ENCODE peak calls at places on chromosomes 2 and 18, in four cellular contexts. L is NT2/D1, G is PC-3, O is K562. E is an unnamed sample.

GRCh38 chr2:103773884-103774283 is 1012.1 kb downstream of the TMEM182 start:
- DNase-seq in G (peak; percentile 72), O (no peak), L (no peak), E (no peak)

GRCh38 chr2:110149330-110150220 is 34.0 kb upstream of the MALL start:
- DNase-seq in G (peak; percentile 91), O (no peak), L (no peak), E (no peak)

GRCh38 chr2:121766624-121767023 is 11.2 kb downstream of the TSN start:
- DNase-seq in G (no peak), L (no peak), O (no peak), E (no peak)

GRCh38 chr2:231331533-231331932 is 64.0 kb upstream of the B3GNT7 start:
- DNase-seq in L (no peak), O (no peak), G (no peak), E (no peak)

GRCh38 chr2:157840568-157841156 is 35.5 kb downstream of the ACVR1 start:
- DNase-seq in O (no peak), L (no peak), G (no peak), E (no peak)

GRCh38 chr2:172232638-172233253 is 130.0 kb upstream of the DLX2 start:
- DNase-seq in O (no peak), G (no peak), L (no peak), E (no peak)

GRCh38 chr2:4272261-4272858 is 569.0 kb downstream of the DCDC2C start:
- DNase-seq in G (no peak), O (no peak), L (no peak), E (no peak)

GRCh38 chr2:236210536-236210935 is 42.4 kb upstream of the GBX2 start:
- DNase-seq in O (no peak), G (no peak), L (no peak), E (no peak)

GRCh38 chr2:866009-866680 is 84.5 kb upstream of the SNTG2 start:
- DNase-seq in L (peak; percentile 22), G (no peak), O (peak; percentile 26), E (no peak)

GRCh38 chr2:44112096-44112495 is 56.6 kb upstream of the PPM1B start:
- DNase-seq in G (peak; percentile 82), L (no peak), O (no peak), E (no peak)

GRCh38 chr2:238560234-238560633 is 133.5 kb downstream of the ASB1 start:
- DNase-seq in O (peak; percentile 19), L (no peak), G (peak; percentile 21), E (no peak)

GRCh38 chr2:159895258-159896209 is 97.5 kb upstream of the CD302 start:
- DNase-seq in O (no peak), L (no peak), G (no peak), E (no peak)

GRCh38 chr18:76457957-76458356 is 37.1 kb downstream of the ZNF516 start:
- DNase-seq in O (no peak), G (no peak), L (no peak), E (no peak)

GRCh38 chr2:172084484-172084733 is 898 bp upstream of the DLX1 start:
- DNase-seq in G (peak; percentile 62), L (no peak), O (no peak), E (peak; percentile 85)

GRCh38 chr2:178163395-178163794 is 30.9 kb upstream of the OSBPL6 start:
- DNase-seq in G (peak; percentile 12), L (no peak), O (no peak), E (no peak)

GRCh38 chr18:21739604-21740473 is 753 bp upstream of the MIB1 start:
- DNase-seq in O (peak; percentile 48), L (no peak), G (no peak), E (no peak)

GRCh38 chr2:68272246-68272987 is 20.1 kb upstream of the PPP3R1 start:
- DNase-seq in O (no peak), L (no peak), G (no peak), E (no peak)

GRCh38 chr2:10983711-10984110 is 72.0 kb downstream of the KCNF1 start:
- DNase-seq in L (no peak), G (no peak), O (no peak), E (no peak)

GRCh38 chr2:216149741-216150140 is 40.6 kb downstream of the XRCC5 start:
- DNase-seq in L (no peak), G (peak; percentile 40), O (no peak), E (no peak)

GRCh38 chr2:1635826-1636225 is 108.5 kb downstream of the PXDN start:
- DNase-seq in G (no peak), L (no peak), O (no peak), E (no peak)

GRCh38 chr18:78813898-78814297 is 165.7 kb upstream of the SALL3 start:
- DNase-seq in L (no peak), O (no peak), G (no peak), E (no peak)

GRCh38 chr2:10448208-10448645 is at the start of gene ODC1:
- DNase-seq in G (peak; percentile 97), O (peak; percentile 98), L (peak; percentile 80), E (peak; percentile 84)

GRCh38 chr2:152402780-152403388 is 67.9 kb downstream of the FMNL2 start:
- DNase-seq in O (no peak), G (no peak), L (no peak), E (no peak)

GRCh38 chr2:158505448-158505934 is 48.7 kb downstream of the PKP4 start:
- DNase-seq in L (no peak), G (no peak), O (peak; percentile 65), E (no peak)

GRCh38 chr2:101041413-101041812 is 39.3 kb downstream of the RPL31 start:
- DNase-seq in L (no peak), O (no peak), G (no peak), E (no peak)

GRCh38 chr2:109028738-109029443 is 39.9 kb upstream of the EDAR start:
- DNase-seq in L (no peak), O (no peak), G (no peak), E (no peak)

GRCh38 chr18:48023334-48024008 is 93.0 kb upstream of the SMAD2 start:
- DNase-seq in O (peak; percentile 38), L (peak; percentile 30), G (peak; percentile 76), E (no peak)

GRCh38 chr2:213231966-213232365 is 52.3 kb upstream of the SPAG16 start:
- DNase-seq in G (no peak), O (no peak), L (no peak), E (no peak)

GRCh38 chr2:207408086-207408794 is 121.5 kb upstream of the CREB1 start:
- DNase-seq in O (no peak), G (peak; percentile 93), L (peak; percentile 11), E (no peak)

GRCh38 chr2:225867071-225867470 is 467.6 kb downstream of the NYAP2 start:
- DNase-seq in G (no peak), O (no peak), L (no peak), E (no peak)

GRCh38 chr2:67311536-67311935 is 85.6 kb upstream of the ETAA1 start:
- DNase-seq in L (no peak), G (peak; percentile 80), O (no peak), E (no peak)

GRCh38 chr2:211879323-211879722 is 659.3 kb downstream of the ERBB4 start:
- DNase-seq in O (no peak), L (no peak), G (peak; percentile 24), E (no peak)

GRCh38 chr18:75926811-75927210 is 499.3 kb upstream of the SMIM21 start:
- DNase-seq in O (no peak), G (peak; percentile 40), L (no peak), E (no peak)

GRCh38 chr2:139439100-139439499 is 658.9 kb upstream of the NXPH2 start:
- DNase-seq in G (no peak), O (no peak), L (no peak), E (no peak)

GRCh38 chr2:173989160-173989885 is 24.1 kb upstream of the SP3 start:
- DNase-seq in G (no peak), O (no peak), L (no peak), E (no peak)

DNA sequence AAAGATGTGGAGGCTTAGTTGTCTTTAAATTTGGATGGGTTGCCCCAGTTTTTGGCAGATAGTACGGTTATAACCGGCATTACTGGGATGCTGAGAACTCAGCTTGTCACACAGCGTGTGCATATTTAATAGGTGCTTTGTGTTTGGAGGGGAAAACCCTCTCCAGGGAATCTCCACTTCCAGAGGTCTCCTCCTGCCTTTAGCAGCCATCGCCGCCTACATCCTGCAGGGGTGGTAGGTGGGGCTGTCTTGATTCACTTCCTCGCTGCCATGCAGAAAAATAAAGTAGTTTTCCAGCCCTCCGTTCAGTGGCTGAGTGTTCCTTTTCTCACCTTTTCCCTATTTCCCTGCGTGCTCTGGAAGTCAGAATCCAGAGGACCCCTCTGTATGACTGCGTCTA is 76.4 kb downstream of the ITGB1BP1 start:
- DNase-seq in O (no peak), G (no peak), L (no peak), E (no peak)
- H3K36me3 ChIP-seq in O (no peaks in the 10 kb centered on the region), G (peaks cover 62% of the 10 kb centered on the region), L (peaks cover 28% of the 10 kb centered on the region), E (peaks cover 13% of the 10 kb centered on the region)

GRCh38 chr2:6966541-6966940 is 49.3 kb downstream of the RNF144A start:
- DNase-seq in G (no peak), O (no peak), L (no peak), E (no peak)
- H3K36me3 ChIP-seq in G (no peaks in the 10 kb centered on the region), O (no peaks in the 10 kb centered on the region), L (peaks cover 2% of the 10 kb centered on the region), E (no peaks in the 10 kb centered on the region)

GRCh38 chr2:20141056-20141762 is 83.7 kb downstream of the SDC1 start:
- DNase-seq in G (peak; percentile 93), O (peak; percentile 25), L (no peak), E (no peak)
- H3K36me3 ChIP-seq in G (no peaks in the 10 kb centered on the region), O (no peaks in the 10 kb centered on the region), L (no peaks in the 10 kb centered on the region), E (no peaks in the 10 kb centered on the region)

GRCh38 chr2:199310654-199311275 is 147.0 kb downstream of the SATB2 start:
- DNase-seq in O (no peak), L (no peak), G (no peak), E (no peak)

GRCh38 chr2:199308567-199308966 is 149.2 kb downstream of the SATB2 start:
- DNase-seq in G (no peak), L (no peak), O (no peak), E (no peak)

GRCh38 chr2:199307461-199307860 is 150.3 kb downstream of the SATB2 start:
- DNase-seq in G (no peak), O (no peak), L (no peak), E (no peak)

GRCh38 chr2:199309973-199310372 is 147.8 kb downstream of the SATB2 start:
- DNase-seq in O (no peak), G (no peak), L (no peak), E (peak; percentile 18)

DNA sequence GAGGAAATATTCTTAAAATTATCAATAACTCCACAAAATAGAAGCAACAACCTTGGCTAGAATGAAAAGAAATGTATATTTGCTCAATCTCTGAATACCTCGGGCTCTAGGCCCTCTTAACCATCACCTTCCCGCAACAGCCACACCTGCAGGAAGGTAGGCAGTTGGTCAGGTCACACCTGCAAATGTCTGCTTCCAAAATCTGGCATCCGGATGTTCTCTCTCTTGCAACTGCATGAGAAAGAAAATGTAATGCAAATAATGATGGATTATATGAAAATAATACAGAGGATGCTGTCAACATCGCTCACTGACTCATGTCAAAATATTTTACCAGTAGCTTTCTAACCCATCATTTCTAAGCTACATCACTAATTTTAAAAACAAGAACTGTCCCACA is 148.3 kb downstream of the SATB2 start:
- DNase-seq in L (no peak), O (no peak), G (no peak), E (no peak)
- H3K36me3 ChIP-seq in L (peaks cover 2% of the 10 kb centered on the region), O (peaks cover 93% of the 10 kb centered on the region), G (no peaks in the 10 kb centered on the region), E (no peaks in the 10 kb centered on the region)